ENCODE peak calls at places on chromosomes 3 and 15, in seven cellular contexts. B, U, F, K, M, R and T are unnamed samples.

GRCh38 chr3:29279830-29280229 is 1.0 kb upstream of the RBMS3 start:
- DNase-seq in B (no peak), U (no peak), F (no peak), K (no peak), M (no peak), R (no peak), T (no peak)

GRCh38 chr3:2655229-2655701 is 454.9 kb downstream of the IL5RA start:
- DNase-seq in B (no peak), U (no peak), F (no peak), K (no peak), M (no peak), R (no peak), T (no peak)

GRCh38 chr3:30357897-30358296 is 248.5 kb upstream of the TGFBR2 start:
- DNase-seq in B (no peak), U (no peak), F (no peak), K (no peak), M (no peak), R (no peak), T (no peak)

GRCh38 chr3:107430214-107431047 is 53.2 kb downstream of the CCDC54 start:
- DNase-seq in B (no peak), U (peak; percentile 13), F (no peak), K (no peak), M (no peak), R (no peak), T (no peak)

GRCh38 chr15:89958107-89958805 is 42.9 kb upstream of the ZNF710 start:
- DNase-seq in B (no peak), U (no peak), F (peak; percentile 86), K (no peak), M (no peak), R (no peak), T (no peak)

GRCh38 chr15:84604804-84605203 is 4.0 kb downstream of the ZSCAN2 start:
- DNase-seq in B (no peak), U (no peak), F (no peak), K (no peak), M (no peak), R (no peak), T (no peak)

GRCh38 chr3:149648525-149648924 is 9.3 kb downstream of the WWTR1 start:
- DNase-seq in B (no peak), U (no peak), F (no peak), K (no peak), M (no peak), R (no peak), T (no peak)

GRCh38 chr3:118641608-118642007 is 393.0 kb downstream of the IGSF11 start:
- DNase-seq in B (peak; percentile 55), U (no peak), F (peak; percentile 9), K (peak; percentile 75), M (no peak), R (no peak), T (no peak)

GRCh38 chr3:50972029-50972428 is 297.3 kb downstream of the DOCK3 start:
- DNase-seq in B (no peak), U (no peak), F (no peak), K (no peak), M (no peak), R (no peak), T (no peak)

GRCh38 chr3:16350041-16350952 is 85.3 kb downstream of the OXNAD1 start:
- DNase-seq in B (no peak), U (no peak), F (no peak), K (no peak), M (no peak), R (no peak), T (no peak)

GRCh38 chr3:151404316-151404715 is 19.8 kb upstream of the P2RY12 start:
- DNase-seq in B (no peak), U (no peak), F (no peak), K (no peak), M (no peak), R (no peak), T (no peak)

GRCh38 chr3:89032331-89033063 is 74.9 kb upstream of the EPHA3 start:
- DNase-seq in B (no peak), U (no peak), F (no peak), K (no peak), M (no peak), R (no peak), T (no peak)

GRCh38 chr3:42960282-42960681 is 18.8 kb upstream of the GASK1A start:
- DNase-seq in B (no peak), U (no peak), F (no peak), K (peak; percentile 34), M (no peak), R (no peak), T (no peak)

GRCh38 chr15:45242289-45242688 is 9.7 kb upstream of the SLC28A2 start:
- DNase-seq in B (no peak), U (no peak), F (no peak), K (no peak), M (no peak), R (no peak), T (no peak)

GRCh38 chr3:101809178-101810022 is 30.4 kb downstream of the NXPE3 start:
- DNase-seq in B (no peak), U (peak; percentile 27), F (peak; percentile 27), K (peak; percentile 42), M (no peak), R (no peak), T (no peak)

GRCh38 chr15:68992696-68993095 is 21.8 kb upstream of the NOX5 start:
- DNase-seq in B (no peak), U (no peak), F (no peak), K (no peak), M (no peak), R (no peak), T (no peak)

GRCh38 chr3:124558898-124559649 is 171.2 kb upstream of the UMPS start:
- DNase-seq in B (no peak), U (peak; percentile 75), F (peak; percentile 37), K (peak; percentile 52), M (peak; percentile 54), R (no peak), T (peak; percentile 84)

GRCh38 chr15:101541501-101542292 is 52.2 kb upstream of the PCSK6 start:
- DNase-seq in B (no peak), U (no peak), F (no peak), K (no peak), M (no peak), R (no peak), T (no peak)

GRCh38 chr3:121436641-121437040 is 109.1 kb downstream of the POLQ start:
- DNase-seq in B (no peak), U (peak; percentile 70), F (no peak), K (no peak), M (no peak), R (no peak), T (no peak)

GRCh38 chr3:186984064-186984463 is 53.7 kb downstream of the ST6GAL1 start:
- DNase-seq in B (no peak), U (no peak), F (no peak), K (no peak), M (no peak), R (no peak), T (no peak)